ENCODE peak calls at places on chromosomes 2 and 18, in six cellular contexts. B is spleen, D is choroid plexus epithelial cell, M is lower lobe of right lung, V is cardiac fibroblast, P is endodermal cell. K is an unnamed sample.

GRCh38 chr2:235005603-235006259 is 53.9 kb downstream of the SH3BP4 start:
- DNase-seq in B (no peak), D (peak), M (no peak), V (peak), P (peak), K (peak)

GRCh38 chr2:6780765-6781274 is 84.9 kb downstream of the CMPK2 start:
- DNase-seq in B (peak), D (peak), M (peak), V (peak), P (no peak), K (peak)

GRCh38 chr2:42193722-42194187 is 24.6 kb downstream of the EML4 start:
- DNase-seq in B (no peak), D (peak), M (no peak), V (no peak), P (no peak), K (peak)

GRCh38 chr2:104654813-104655212 is 199.1 kb upstream of the POU3F3 start:
- DNase-seq in B (no peak), D (no peak), M (no peak), V (peak), P (no peak), K (no peak)

GRCh38 chr2:120344214-120344990 is 1.5 kb upstream of the INHBB start:
- DNase-seq in B (peak), D (no peak), M (no peak), V (peak), P (peak), K (no peak)

GRCh38 chr2:1642066-1642861 is 102.1 kb downstream of the PXDN start:
- DNase-seq in B (no peak), D (peak), M (no peak), V (peak), P (no peak), K (peak)

GRCh38 chr18:49018553-49018943 is 67.8 kb upstream of the SMAD7 start:
- DNase-seq in B (peak), D (no peak), M (no peak), V (no peak), P (no peak), K (no peak)

GRCh38 chr2:205678743-205679142 is 3.6 kb upstream of the NRP2 start:
- DNase-seq in B (no peak), D (no peak), M (no peak), V (no peak), P (no peak), K (no peak)

GRCh38 chr2:60738679-60739078 is 17.4 kb upstream of the PAPOLG start:
- DNase-seq in B (no peak), D (no peak), M (no peak), V (no peak), P (peak), K (no peak)

GRCh38 chr2:216822470-216822869 is 37.4 kb downstream of the TNP1 start:
- DNase-seq in B (no peak), D (no peak), M (no peak), V (no peak), P (no peak), K (no peak)

GRCh38 chr2:160381425-160381951 is 112.1 kb downstream of the RBMS1 start:
- DNase-seq in B (no peak), D (peak), M (no peak), V (peak), P (no peak), K (no peak)

GRCh38 chr18:55455938-55456337 is 132.1 kb downstream of the TCF4 start:
- DNase-seq in B (no peak), D (no peak), M (no peak), V (no peak), P (no peak), K (peak)

GRCh38 chr2:189408294-189408693 is 33.0 kb upstream of the WDR75 start:
- DNase-seq in B (no peak), D (peak), M (no peak), V (no peak), P (no peak), K (no peak)
- H3K4me3 ChIP-seq in B (no peak), D (no peak), M (no peak), V (no peak), P (no peak), K (no peak)

DNA sequence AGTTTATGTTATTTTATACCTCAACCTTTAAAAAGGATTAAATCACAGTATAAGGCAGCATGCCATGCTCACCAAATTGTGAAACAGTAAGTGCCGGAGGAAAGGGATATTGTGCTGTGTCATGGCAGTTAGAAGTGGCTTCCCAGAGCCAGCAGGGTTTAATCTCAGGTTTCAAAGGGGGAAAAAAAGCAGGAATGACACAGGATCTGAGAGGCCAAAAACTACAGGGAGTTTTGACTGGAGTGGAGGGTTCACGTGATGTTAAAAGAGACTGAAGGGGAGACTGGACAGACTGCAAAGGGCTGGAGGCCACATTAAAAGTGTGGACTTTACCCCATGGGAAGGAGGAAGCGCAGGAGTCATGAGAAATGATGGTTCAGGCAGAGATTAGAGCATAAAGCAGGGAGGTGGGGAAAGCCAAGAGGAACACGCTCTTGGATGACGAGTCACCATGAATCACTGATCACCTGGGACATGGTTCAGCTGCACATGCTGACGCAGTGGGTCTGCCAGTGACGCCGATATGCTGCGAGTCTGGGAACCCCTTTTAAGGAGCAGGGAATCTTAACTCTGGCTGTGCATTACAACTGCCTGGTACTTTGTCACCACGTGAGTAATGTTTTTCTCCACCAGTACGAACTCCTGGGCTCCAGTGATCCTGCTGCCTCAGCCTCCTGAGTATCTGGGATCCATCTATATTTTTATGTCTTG is 6.1 kb downstream of the CHMP1B start:
- DNase-seq in B (peak), D (peak), M (no peak), V (peak), P (peak), K (peak)
- TF ChIP-seq CTCF in B (no peak), D (no peak), M (no peak), V (no peak), P (no peak), K (no peak)

GRCh38 chr2:30464544-30465170 is 17.6 kb downstream of the LCLAT1 start:
- DNase-seq in B (no peak), D (no peak), M (no peak), V (no peak), P (no peak), K (no peak)
- H3K4me3 ChIP-seq in B (no peak), D (no peak), M (no peak), V (no peak), P (no peak), K (no peak)

GRCh38 chr2:191245046-191245868 is at the start of gene MYO1B:
- DNase-seq in B (peak), D (peak), M (peak), V (peak), P (peak), K (peak)
- TF ChIP-seq CTCF in B (no peak), D (peak), M (peak), V (peak), P (peak), K (peak)

DNA sequence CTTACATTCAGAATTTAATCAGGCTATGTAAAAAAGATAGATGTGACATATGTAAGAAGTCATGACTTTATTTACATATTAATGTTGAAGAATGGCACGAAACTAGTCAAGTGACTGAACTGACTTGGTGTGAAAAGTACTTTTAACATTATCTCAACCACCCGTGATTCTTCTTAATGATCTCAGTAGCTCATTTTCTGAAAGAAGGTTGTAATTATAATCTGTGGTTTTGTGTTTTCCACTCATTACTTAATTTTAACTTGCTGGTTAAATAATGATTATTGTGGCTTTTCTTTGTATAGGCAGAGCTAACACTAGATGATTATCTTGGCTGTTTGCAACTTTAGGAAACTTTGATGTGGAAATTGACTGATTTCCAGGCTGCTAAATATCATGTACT is 18.5 kb downstream of the KCNJ13 start:
- DNase-seq in B (no peak), D (no peak), M (no peak), V (no peak), P (no peak), K (no peak)
- H3K4me3 ChIP-seq in B (no peak), D (no peak), M (no peak), V (no peak), P (no peak), K (no peak)

GRCh38 chr2:177826897-177827296 is 245.7 kb downstream of the PDE11A start:
- DNase-seq in B (no peak), D (no peak), M (no peak), V (no peak), P (no peak), K (no peak)
- TF ChIP-seq CTCF in B (no peak), D (no peak), M (no peak), V (no peak), P (no peak), K (no peak)

DNA sequence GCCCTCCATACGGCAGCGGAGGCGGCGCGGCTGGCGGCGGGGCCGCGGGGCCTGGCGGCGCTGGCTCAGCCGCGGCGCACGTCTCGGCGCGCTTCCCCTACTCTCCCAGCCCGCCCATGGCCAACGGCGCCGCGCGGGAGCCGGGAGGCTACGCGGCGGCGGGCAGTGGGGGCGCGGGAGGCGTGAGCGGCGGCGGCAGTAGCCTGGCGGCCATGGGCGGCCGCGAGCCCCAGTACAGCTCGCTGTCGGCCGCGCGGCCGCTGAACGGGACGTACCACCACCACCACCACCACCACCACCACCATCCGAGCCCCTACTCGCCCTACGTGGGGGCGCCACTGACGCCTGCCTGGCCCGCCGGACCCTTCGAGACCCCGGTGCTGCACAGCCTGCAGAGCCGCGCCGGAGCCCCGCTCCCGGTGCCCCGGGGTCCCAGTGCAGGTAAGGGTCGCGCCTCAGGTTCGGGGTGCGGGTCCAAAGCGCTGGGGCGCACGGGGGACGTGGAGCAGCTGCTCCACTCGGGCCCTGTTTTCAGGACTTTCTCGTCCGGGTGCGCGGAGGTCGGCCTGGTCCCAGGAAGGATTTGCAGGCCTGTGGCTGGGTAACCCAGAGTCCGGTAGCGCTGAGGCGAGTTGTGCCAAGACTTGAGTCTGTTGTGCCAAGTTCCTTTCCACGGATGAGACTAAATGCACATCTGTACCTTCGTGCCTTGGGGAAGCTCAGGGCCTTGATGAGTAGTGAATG is 2.6 kb downstream of the GATA6 start:
- DNase-seq in B (no peak), D (no peak), M (peak), V (peak), P (peak), K (no peak)
- H3K4me3 ChIP-seq in B (peak), D (peak), M (peak), V (peak), P (peak), K (peak)

GRCh38 chr2:86035883-86036789 is 69.5 kb downstream of the POLR1A start:
- DNase-seq in B (peak), D (peak), M (peak), V (peak), P (no peak), K (peak)
- TF ChIP-seq CTCF in B (peak), D (peak), M (peak), V (peak), P (peak), K (peak)

K was measured in astrocyte of the spinal cord.